ENCODE peak calls at places on chromosome 3, in five cellular contexts. One of them, this sample, is unnamed.

GRCh38 chr3:6622712-6623111 is 238.2 kb upstream of the GRM7 start:
- DNase-seq in pancreas: no peak
- DNase-seq in fibroblast of pulmonary artery: no peak
- DNase-seq in cardiac muscle cell: no peak
- DNase-seq in heart left ventricle: no peak
- DNase-seq in this sample: no peak

GRCh38 chr3:114804099-114804498 is 343.0 kb downstream of the ZBTB20 start:
- DNase-seq in pancreas: no peak
- DNase-seq in fibroblast of pulmonary artery: no peak
- DNase-seq in cardiac muscle cell: no peak
- DNase-seq in heart left ventricle: no peak
- DNase-seq in this sample: no peak

GRCh38 chr3:172749201-172749965 is 1.1 kb upstream of the ECT2 start:
- DNase-seq in pancreas: peak; percentile 34
- DNase-seq in fibroblast of pulmonary artery: peak; percentile 95
- DNase-seq in cardiac muscle cell: peak; percentile 87
- DNase-seq in heart left ventricle: no peak
- DNase-seq in this sample: peak; percentile 92

GRCh38 chr3:66362541-66362941 is 138.3 kb downstream of the LRIG1 start:
- DNase-seq in pancreas: no peak
- DNase-seq in fibroblast of pulmonary artery: peak; percentile 53
- DNase-seq in cardiac muscle cell: peak; percentile 29
- DNase-seq in heart left ventricle: no peak
- DNase-seq in this sample: no peak

GRCh38 chr3:129556890-129557736 is 14.1 kb downstream of the H1-8 start:
- DNase-seq in pancreas: no peak
- DNase-seq in fibroblast of pulmonary artery: no peak
- DNase-seq in cardiac muscle cell: no peak
- DNase-seq in heart left ventricle: peak; percentile 43
- DNase-seq in this sample: no peak

GRCh38 chr3:128279594-128279880 is 126.3 kb downstream of the EEFSEC start:
- DNase-seq in pancreas: no peak
- DNase-seq in fibroblast of pulmonary artery: no peak
- DNase-seq in cardiac muscle cell: no peak
- DNase-seq in heart left ventricle: no peak
- DNase-seq in this sample: no peak

GRCh38 chr3:426056-426455 is 229.5 kb downstream of the CHL1 start:
- DNase-seq in pancreas: no peak
- DNase-seq in fibroblast of pulmonary artery: no peak
- DNase-seq in cardiac muscle cell: no peak
- DNase-seq in heart left ventricle: no peak
- DNase-seq in this sample: peak; percentile 79

GRCh38 chr3:23959147-23959900 is 14.2 kb downstream of the NR1D2 start:
- DNase-seq in pancreas: no peak
- DNase-seq in fibroblast of pulmonary artery: peak; percentile 83
- DNase-seq in cardiac muscle cell: peak; percentile 72
- DNase-seq in heart left ventricle: no peak
- DNase-seq in this sample: peak; percentile 93

GRCh38 chr3:71062920-71063767 is 520.4 kb downstream of the FOXP1 start:
- DNase-seq in pancreas: no peak
- DNase-seq in fibroblast of pulmonary artery: peak; percentile 38
- DNase-seq in cardiac muscle cell: peak; percentile 61
- DNase-seq in heart left ventricle: no peak
- DNase-seq in this sample: peak; percentile 67
- H3K4me3 ChIP-seq in pancreas: peak overlapping the region; percentile 56
- H3K4me3 ChIP-seq in fibroblast of pulmonary artery: peak overlapping the region; percentile 79
- H3K4me3 ChIP-seq in cardiac muscle cell: peak overlapping the region; percentile 83
- H3K4me3 ChIP-seq in heart left ventricle: peak overlapping the region; percentile 76
- H3K4me3 ChIP-seq in this sample: peak overlapping the region; percentile 60

DNA sequence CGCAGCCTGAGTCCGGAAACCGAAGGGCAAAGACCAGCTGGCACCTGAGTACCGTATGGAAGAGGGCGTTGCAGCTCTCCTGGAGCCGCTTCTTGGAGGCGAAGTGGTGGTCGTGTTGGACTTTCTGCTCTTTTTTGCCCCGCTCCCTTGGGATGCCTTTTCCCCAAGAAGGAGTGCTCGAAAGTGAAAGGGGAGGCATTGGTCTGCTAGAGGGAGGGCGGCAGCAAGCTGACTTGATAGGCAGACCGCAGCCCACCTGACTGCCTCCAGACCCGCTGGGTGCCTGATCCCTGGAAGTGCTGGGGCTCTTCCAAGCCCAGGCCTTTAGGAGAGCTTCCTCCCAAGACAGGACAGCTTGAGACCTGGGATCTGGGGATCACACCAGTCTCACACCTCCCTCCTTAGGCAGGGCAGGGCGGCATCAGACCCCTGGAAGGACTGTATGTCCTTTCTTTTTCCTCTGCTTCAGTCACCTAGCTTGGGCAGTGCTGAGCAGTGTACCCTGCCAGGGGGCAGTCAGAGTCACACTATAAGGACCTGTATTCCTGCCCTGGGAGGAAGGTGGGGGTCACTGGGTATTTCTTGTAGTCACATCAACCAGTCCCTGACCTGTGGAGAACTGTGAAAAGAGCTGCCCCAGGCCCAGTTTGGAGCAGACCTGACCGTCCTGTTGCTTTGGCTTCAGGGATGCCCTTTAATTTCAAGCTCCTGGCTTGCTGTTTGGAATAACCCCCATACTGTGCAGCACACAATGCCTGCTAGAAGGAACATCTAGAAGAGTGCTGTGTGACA is 2.1 kb downstream of the ACVR2B start:
- DNase-seq in pancreas: no peak
- DNase-seq in fibroblast of pulmonary artery: peak; percentile 30
- DNase-seq in cardiac muscle cell: peak; percentile 42
- DNase-seq in heart left ventricle: no peak
- DNase-seq in this sample: no peak
- H3K4me3 ChIP-seq in pancreas: peak overlapping the region; percentile 83
- H3K4me3 ChIP-seq in fibroblast of pulmonary artery: peak overlapping the region; percentile 69
- H3K4me3 ChIP-seq in cardiac muscle cell: peak overlapping the region; percentile 74
- H3K4me3 ChIP-seq in heart left ventricle: peak overlapping the region; percentile 90
- H3K4me3 ChIP-seq in this sample: peak overlapping the region; percentile 61

GRCh38 chr3:20039765-20040475 is at the start of gene KAT2B:
- DNase-seq in pancreas: peak; percentile 82
- DNase-seq in fibroblast of pulmonary artery: peak; percentile 50
- DNase-seq in cardiac muscle cell: peak; percentile 70
- DNase-seq in heart left ventricle: peak; percentile 92
- DNase-seq in this sample: peak; percentile 63

GRCh38 chr3:20039082-20039764 is 1.0 kb upstream of the KAT2B start:
- DNase-seq in pancreas: no peak
- DNase-seq in fibroblast of pulmonary artery: no peak
- DNase-seq in cardiac muscle cell: no peak
- DNase-seq in heart left ventricle: no peak
- DNase-seq in this sample: no peak

GRCh38 chr3:20040476-20041196 is 390 bp downstream of the KAT2B start:
- DNase-seq in pancreas: peak; percentile 69
- DNase-seq in fibroblast of pulmonary artery: peak; percentile 69
- DNase-seq in cardiac muscle cell: peak; percentile 79
- DNase-seq in heart left ventricle: peak; percentile 90
- DNase-seq in this sample: peak; percentile 70

GRCh38 chr3:20037255-20037996 is 2.8 kb upstream of the KAT2B start:
- DNase-seq in pancreas: no peak
- DNase-seq in fibroblast of pulmonary artery: no peak
- DNase-seq in cardiac muscle cell: no peak
- DNase-seq in heart left ventricle: no peak
- DNase-seq in this sample: no peak

GRCh38 chr3:20038679-20039078 is 1.6 kb upstream of the KAT2B start:
- DNase-seq in pancreas: no peak
- DNase-seq in fibroblast of pulmonary artery: no peak
- DNase-seq in cardiac muscle cell: no peak
- DNase-seq in heart left ventricle: no peak
- DNase-seq in this sample: no peak
- H3K4me3 ChIP-seq in pancreas: peak overlapping the region; percentile 84
- H3K4me3 ChIP-seq in fibroblast of pulmonary artery: peak overlapping the region; percentile 70
- H3K4me3 ChIP-seq in cardiac muscle cell: no peak overlapping the region
- H3K4me3 ChIP-seq in heart left ventricle: peak overlapping the region; percentile 88
- H3K4me3 ChIP-seq in this sample: no peak overlapping the region

GRCh38 chr3:197183582-197183981 is 114.8 kb downstream of the DLG1 start:
- DNase-seq in pancreas: no peak
- DNase-seq in fibroblast of pulmonary artery: no peak
- DNase-seq in cardiac muscle cell: no peak
- DNase-seq in heart left ventricle: no peak
- DNase-seq in this sample: no peak
- H3K4me3 ChIP-seq in pancreas: no peak overlapping the region
- H3K4me3 ChIP-seq in fibroblast of pulmonary artery: no peak overlapping the region
- H3K4me3 ChIP-seq in cardiac muscle cell: no peak overlapping the region
- H3K4me3 ChIP-seq in heart left ventricle: no peak overlapping the region
- H3K4me3 ChIP-seq in this sample: no peak overlapping the region